ENCODE peak calls at places on chromosome 19, in seven cellular contexts. One of them, this sample, is unnamed.

GRCh38 chr19:43420954-43421353 is 6.3 kb downstream of the TEX101 start:
- DNase-seq in tibial artery: no peak
- DNase-seq in epithelial cell of esophagus: no peak
- DNase-seq in LNCaP clone FGC: no peak
- DNase-seq in tibial nerve: no peak
- DNase-seq in fibroblast of mammary gland: no peak
- DNase-seq in fibroblast of pulmonary artery: no peak
- DNase-seq in this sample: no peak

GRCh38 chr19:29748996-29749395 is 33.9 kb upstream of the C19orf12 start:
- DNase-seq in tibial artery: no peak
- DNase-seq in epithelial cell of esophagus: no peak
- DNase-seq in LNCaP clone FGC: no peak
- DNase-seq in tibial nerve: no peak
- DNase-seq in fibroblast of mammary gland: no peak
- DNase-seq in fibroblast of pulmonary artery: no peak
- DNase-seq in this sample: no peak

GRCh38 chr19:50026550-50026906 is 723 bp downstream of the ZNF473 start:
- DNase-seq in tibial artery: no peak
- DNase-seq in epithelial cell of esophagus: no peak
- DNase-seq in LNCaP clone FGC: no peak
- DNase-seq in tibial nerve: no peak
- DNase-seq in fibroblast of mammary gland: no peak
- DNase-seq in fibroblast of pulmonary artery: no peak
- DNase-seq in this sample: no peak

GRCh38 chr19:12778020-12778904 is 2.9 kb upstream of the HOOK2 start:
- DNase-seq in tibial artery: peak
- DNase-seq in epithelial cell of esophagus: peak
- DNase-seq in LNCaP clone FGC: no peak
- DNase-seq in tibial nerve: peak
- DNase-seq in fibroblast of mammary gland: peak
- DNase-seq in fibroblast of pulmonary artery: peak
- DNase-seq in this sample: peak

GRCh38 chr19:13554506-13555235 is 48.4 kb upstream of the CACNA1A start:
- DNase-seq in tibial artery: no peak
- DNase-seq in epithelial cell of esophagus: no peak
- DNase-seq in LNCaP clone FGC: no peak
- DNase-seq in tibial nerve: no peak
- DNase-seq in fibroblast of mammary gland: no peak
- DNase-seq in fibroblast of pulmonary artery: no peak
- DNase-seq in this sample: no peak

GRCh38 chr19:16588089-16588823 is 16.0 kb upstream of the SLC35E1 start:
- DNase-seq in tibial artery: no peak
- DNase-seq in epithelial cell of esophagus: peak
- DNase-seq in LNCaP clone FGC: no peak
- DNase-seq in tibial nerve: no peak
- DNase-seq in fibroblast of mammary gland: peak
- DNase-seq in fibroblast of pulmonary artery: peak
- DNase-seq in this sample: peak

GRCh38 chr19:4023600-4024398 is 16.3 kb downstream of the PIAS4 start:
- DNase-seq in tibial artery: peak
- DNase-seq in epithelial cell of esophagus: no peak
- DNase-seq in LNCaP clone FGC: no peak
- DNase-seq in tibial nerve: no peak
- DNase-seq in fibroblast of mammary gland: peak
- DNase-seq in fibroblast of pulmonary artery: no peak
- DNase-seq in this sample: no peak

GRCh38 chr19:46394398-46394797 is 19.0 kb downstream of the CCDC8 start:
- DNase-seq in tibial artery: no peak
- DNase-seq in epithelial cell of esophagus: no peak
- DNase-seq in LNCaP clone FGC: no peak
- DNase-seq in tibial nerve: no peak
- DNase-seq in fibroblast of mammary gland: no peak
- DNase-seq in fibroblast of pulmonary artery: peak
- DNase-seq in this sample: peak

GRCh38 chr19:3120611-3121231 is 15.1 kb upstream of the GNA15 start:
- DNase-seq in tibial artery: no peak
- DNase-seq in epithelial cell of esophagus: no peak
- DNase-seq in LNCaP clone FGC: no peak
- DNase-seq in tibial nerve: no peak
- DNase-seq in fibroblast of mammary gland: no peak
- DNase-seq in fibroblast of pulmonary artery: no peak
- DNase-seq in this sample: no peak

GRCh38 chr19:17414097-17414496 is 5.8 kb upstream of the MVB12A start:
- DNase-seq in tibial artery: no peak
- DNase-seq in epithelial cell of esophagus: no peak
- DNase-seq in LNCaP clone FGC: no peak
- DNase-seq in tibial nerve: no peak
- DNase-seq in fibroblast of mammary gland: no peak
- DNase-seq in fibroblast of pulmonary artery: no peak
- DNase-seq in this sample: no peak

GRCh38 chr19:8240274-8241229 is 31.4 kb downstream of the CERS4 start:
- DNase-seq in tibial artery: peak
- DNase-seq in epithelial cell of esophagus: peak
- DNase-seq in LNCaP clone FGC: peak
- DNase-seq in tibial nerve: peak
- DNase-seq in fibroblast of mammary gland: peak
- DNase-seq in fibroblast of pulmonary artery: peak
- DNase-seq in this sample: peak

GRCh38 chr19:53102701-53103140 is 501 bp downstream of the ZNF160 start:
- DNase-seq in tibial artery: peak
- DNase-seq in epithelial cell of esophagus: peak
- DNase-seq in LNCaP clone FGC: no peak
- DNase-seq in tibial nerve: no peak
- DNase-seq in fibroblast of mammary gland: peak
- DNase-seq in fibroblast of pulmonary artery: peak
- DNase-seq in this sample: peak

GRCh38 chr19:38250821-38251563 is 5.2 kb downstream of the PPP1R14A start:
- DNase-seq in tibial artery: peak
- DNase-seq in epithelial cell of esophagus: no peak
- DNase-seq in LNCaP clone FGC: no peak
- DNase-seq in tibial nerve: peak
- DNase-seq in fibroblast of mammary gland: no peak
- DNase-seq in fibroblast of pulmonary artery: peak
- DNase-seq in this sample: peak

GRCh38 chr19:8088752-8089663 is 36.4 kb downstream of the CCL25 start:
- DNase-seq in tibial artery: no peak
- DNase-seq in epithelial cell of esophagus: no peak
- DNase-seq in LNCaP clone FGC: no peak
- DNase-seq in tibial nerve: no peak
- DNase-seq in fibroblast of mammary gland: no peak
- DNase-seq in fibroblast of pulmonary artery: no peak
- DNase-seq in this sample: no peak

GRCh38 chr19:44476559-44477408 is 23.5 kb downstream of the ZNF180 start:
- DNase-seq in tibial artery: no peak
- DNase-seq in epithelial cell of esophagus: peak
- DNase-seq in LNCaP clone FGC: peak
- DNase-seq in tibial nerve: no peak
- DNase-seq in fibroblast of mammary gland: peak
- DNase-seq in fibroblast of pulmonary artery: peak
- DNase-seq in this sample: peak

GRCh38 chr19:38932425-38933179 is 1.9 kb downstream of the MRPS12 start:
- DNase-seq in tibial artery: no peak
- DNase-seq in epithelial cell of esophagus: peak
- DNase-seq in LNCaP clone FGC: no peak
- DNase-seq in tibial nerve: no peak
- DNase-seq in fibroblast of mammary gland: peak
- DNase-seq in fibroblast of pulmonary artery: peak
- DNase-seq in this sample: peak

GRCh38 chr19:38100589-38100988 is 123.4 kb downstream of the DPF1 start:
- DNase-seq in tibial artery: no peak
- DNase-seq in epithelial cell of esophagus: no peak
- DNase-seq in LNCaP clone FGC: no peak
- DNase-seq in tibial nerve: no peak
- DNase-seq in fibroblast of mammary gland: no peak
- DNase-seq in fibroblast of pulmonary artery: no peak
- DNase-seq in this sample: no peak

GRCh38 chr19:4910594-4911273 is 1.4 kb downstream of the UHRF1 start:
- DNase-seq in tibial artery: no peak
- DNase-seq in epithelial cell of esophagus: peak
- DNase-seq in LNCaP clone FGC: no peak
- DNase-seq in tibial nerve: peak
- DNase-seq in fibroblast of mammary gland: peak
- DNase-seq in fibroblast of pulmonary artery: peak
- DNase-seq in this sample: peak

GRCh38 chr19:48478339-48479061 is 9.3 kb downstream of the CYTH2 start:
- DNase-seq in tibial artery: no peak
- DNase-seq in epithelial cell of esophagus: no peak
- DNase-seq in LNCaP clone FGC: no peak
- DNase-seq in tibial nerve: no peak
- DNase-seq in fibroblast of mammary gland: no peak
- DNase-seq in fibroblast of pulmonary artery: no peak
- DNase-seq in this sample: no peak

GRCh38 chr19:48480476-48481190 is 11.5 kb downstream of the CYTH2 start:
- DNase-seq in tibial artery: no peak
- DNase-seq in epithelial cell of esophagus: no peak
- DNase-seq in LNCaP clone FGC: no peak
- DNase-seq in tibial nerve: peak
- DNase-seq in fibroblast of mammary gland: peak
- DNase-seq in fibroblast of pulmonary artery: no peak
- DNase-seq in this sample: peak

GRCh38 chr19:48481191-48481500 is 12.0 kb downstream of the CYTH2 start:
- DNase-seq in tibial artery: no peak
- DNase-seq in epithelial cell of esophagus: no peak
- DNase-seq in LNCaP clone FGC: no peak
- DNase-seq in tibial nerve: no peak
- DNase-seq in fibroblast of mammary gland: peak
- DNase-seq in fibroblast of pulmonary artery: no peak
- DNase-seq in this sample: peak

GRCh38 chr19:48479686-48480085 is 10.5 kb downstream of the CYTH2 start:
- DNase-seq in tibial artery: no peak
- DNase-seq in epithelial cell of esophagus: no peak
- DNase-seq in LNCaP clone FGC: no peak
- DNase-seq in tibial nerve: no peak
- DNase-seq in fibroblast of mammary gland: no peak
- DNase-seq in fibroblast of pulmonary artery: no peak
- DNase-seq in this sample: no peak

GRCh38 chr19:48480151-48480475 is 10.9 kb downstream of the CYTH2 start:
- DNase-seq in tibial artery: peak
- DNase-seq in epithelial cell of esophagus: peak
- DNase-seq in LNCaP clone FGC: no peak
- DNase-seq in tibial nerve: peak
- DNase-seq in fibroblast of mammary gland: peak
- DNase-seq in fibroblast of pulmonary artery: no peak
- DNase-seq in this sample: no peak
- TF ChIP-seq CTCF in tibial artery: no peak
- TF ChIP-seq CTCF in epithelial cell of esophagus: no peak
- TF ChIP-seq CTCF in LNCaP clone FGC: no peak
- TF ChIP-seq CTCF in tibial nerve: no peak
- TF ChIP-seq CTCF in fibroblast of mammary gland: no peak
- TF ChIP-seq CTCF in fibroblast of pulmonary artery: no peak
- TF ChIP-seq CTCF in this sample: no peak

DNA sequence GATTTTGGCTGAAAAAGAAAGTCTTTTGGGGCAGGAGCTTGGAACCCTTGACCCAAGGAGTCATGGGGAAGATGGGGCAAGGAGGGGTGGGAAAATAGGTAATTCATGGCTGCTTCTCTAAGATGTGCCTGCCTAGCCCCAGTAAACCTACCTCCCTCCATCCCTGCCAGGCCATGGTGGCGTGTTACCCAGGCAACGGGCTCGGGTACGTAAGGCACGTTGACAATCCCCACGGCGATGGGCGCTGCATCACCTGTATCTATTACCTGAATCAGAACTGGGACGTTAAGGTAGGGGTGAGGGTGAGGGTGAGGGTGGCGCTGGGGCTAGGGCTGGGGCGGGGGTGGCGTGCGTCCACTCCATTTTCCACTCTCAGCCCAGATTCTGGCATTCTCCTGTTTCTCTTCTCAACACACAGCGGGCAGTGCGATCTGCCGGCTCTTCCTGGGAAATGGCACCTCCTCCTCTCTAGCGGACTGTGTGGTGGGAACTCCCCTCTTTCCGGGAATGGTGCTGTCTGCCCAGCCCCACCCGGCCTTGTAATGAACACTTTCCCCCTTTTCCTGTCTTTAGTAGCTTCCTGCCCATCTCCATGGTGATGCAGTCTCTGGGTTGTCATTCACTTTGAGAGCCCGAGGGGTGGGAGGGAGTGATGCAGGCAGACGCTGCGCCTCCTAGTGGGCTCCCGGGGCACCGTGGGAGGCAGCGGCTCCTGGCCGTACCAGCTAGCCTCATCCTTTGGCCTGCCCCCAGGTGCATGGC is 7.6 kb downstream of the EGLN2 start:
- DNase-seq in tibial artery: peak
- DNase-seq in epithelial cell of esophagus: peak
- DNase-seq in LNCaP clone FGC: no peak
- DNase-seq in tibial nerve: peak
- DNase-seq in fibroblast of mammary gland: peak
- DNase-seq in fibroblast of pulmonary artery: peak
- DNase-seq in this sample: peak
- H3K4me3 ChIP-seq in tibial artery: no peak
- H3K4me3 ChIP-seq in epithelial cell of esophagus: no peak
- H3K4me3 ChIP-seq in LNCaP clone FGC: no peak
- H3K4me3 ChIP-seq in tibial nerve: peak
- H3K4me3 ChIP-seq in fibroblast of mammary gland: no peak
- H3K4me3 ChIP-seq in fibroblast of pulmonary artery: peak
- H3K4me3 ChIP-seq in this sample: no peak

DNA sequence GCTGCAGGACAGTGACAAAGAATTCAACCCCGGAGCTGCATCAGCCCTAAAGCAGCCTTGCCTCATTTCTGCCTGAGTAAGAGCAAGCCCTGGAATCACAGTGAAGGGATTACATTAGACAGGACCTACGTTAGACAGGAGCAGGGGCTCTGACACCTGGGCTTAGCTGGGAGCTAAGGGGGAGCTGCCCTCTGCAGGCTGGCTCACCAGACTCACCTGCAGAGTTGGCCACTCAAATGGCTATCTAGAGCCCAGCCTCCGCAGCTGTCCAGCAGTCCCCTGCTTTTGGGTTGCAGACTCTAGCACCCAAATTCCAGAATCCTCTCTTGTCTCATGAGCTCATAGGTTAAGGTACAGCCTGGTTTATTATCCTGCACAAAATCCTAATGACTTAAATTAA is 569.7 kb downstream of the UQCRFS1 start:
- DNase-seq in tibial artery: no peak
- DNase-seq in epithelial cell of esophagus: no peak
- DNase-seq in LNCaP clone FGC: no peak
- DNase-seq in tibial nerve: no peak
- DNase-seq in fibroblast of mammary gland: no peak
- DNase-seq in fibroblast of pulmonary artery: no peak
- DNase-seq in this sample: no peak
- TF ChIP-seq CTCF in tibial artery: no peak
- TF ChIP-seq CTCF in epithelial cell of esophagus: no peak
- TF ChIP-seq CTCF in LNCaP clone FGC: no peak
- TF ChIP-seq CTCF in tibial nerve: no peak
- TF ChIP-seq CTCF in fibroblast of mammary gland: no peak
- TF ChIP-seq CTCF in fibroblast of pulmonary artery: no peak
- TF ChIP-seq CTCF in this sample: no peak

DNA sequence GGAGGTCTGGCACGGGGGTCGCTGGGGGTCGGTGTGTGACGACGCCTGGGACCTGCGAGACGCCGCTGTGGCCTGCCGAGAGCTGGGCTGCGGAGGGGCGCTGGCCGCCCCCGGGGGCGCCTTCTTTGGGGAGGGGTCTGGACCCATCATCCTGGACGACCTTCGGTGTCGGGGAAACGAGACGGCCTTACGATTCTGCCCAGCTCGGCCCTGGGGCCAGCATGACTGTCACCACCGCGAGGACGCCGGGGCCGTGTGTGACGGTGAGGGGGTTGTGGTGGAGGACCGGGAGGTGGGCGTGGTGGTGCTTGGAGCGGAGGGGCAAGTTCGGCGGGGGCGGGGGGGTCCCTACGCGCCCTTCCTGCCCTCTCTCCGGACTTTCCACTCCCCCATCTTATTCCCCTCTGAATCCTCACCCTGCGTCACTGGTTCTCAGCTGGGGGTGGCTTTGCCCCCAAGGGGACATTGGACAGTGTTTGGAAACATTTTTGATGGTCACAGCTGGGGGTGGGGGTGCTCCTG is 5.5 kb downstream of the SSC5D start:
- DNase-seq in tibial artery: no peak
- DNase-seq in epithelial cell of esophagus: no peak
- DNase-seq in LNCaP clone FGC: no peak
- DNase-seq in tibial nerve: no peak
- DNase-seq in fibroblast of mammary gland: peak
- DNase-seq in fibroblast of pulmonary artery: peak
- DNase-seq in this sample: peak
- H3K4me3 ChIP-seq in tibial artery: peak
- H3K4me3 ChIP-seq in epithelial cell of esophagus: no peak
- H3K4me3 ChIP-seq in LNCaP clone FGC: no peak
- H3K4me3 ChIP-seq in tibial nerve: no peak
- H3K4me3 ChIP-seq in fibroblast of mammary gland: peak
- H3K4me3 ChIP-seq in fibroblast of pulmonary artery: peak
- H3K4me3 ChIP-seq in this sample: peak

This sample was measured in cardiac fibroblast.